ENCODE peak calls at places on chromosomes 13 and 19, in ten cellular contexts. Y is IMR-90; R is adrenal gland; I is neural progenitor cell; C is lower lobe of right lung; U is CD8-positive, alpha-beta T cell; N is PC-3; A is dorsolateral prefrontal cortex; T is astrocyte; Z is colonic mucosa. J is an unnamed sample.

GRCh38 chr19:38374332-38375097 is at the start of gene PSMD8:
- DNase-seq in Y (peak; percentile 97), R (peak; percentile 100), I (peak; percentile 100), C (peak; percentile 100), U (peak; percentile 97), N (peak; percentile 96), A (peak; percentile 100), T (peak; percentile 94), Z (peak; percentile 99), J (peak; percentile 98)

GRCh38 chr13:101242720-101243119 is 173.6 kb downstream of the NALCN start:
- DNase-seq in Y (peak; percentile 28), R (no peak), I (no peak), C (no peak), U (no peak), N (no peak), A (no peak), T (no peak), Z (no peak), J (no peak)

GRCh38 chr13:94641432-94641941 is 39.8 kb downstream of the GPR180 start:
- DNase-seq in Y (peak; percentile 86), R (no peak), I (no peak), C (no peak), U (no peak), N (peak; percentile 62), A (no peak), T (peak; percentile 76), Z (no peak), J (no peak)

GRCh38 chr13:73684286-73684685 is 449.9 kb downstream of the KLF12 start:
- DNase-seq in Y (no peak), R (no peak), I (no peak), C (no peak), U (no peak), N (peak; percentile 19), A (no peak), T (no peak), Z (no peak), J (no peak)

GRCh38 chr19:47013041-47013517 is 6.6 kb upstream of the NPAS1 start:
- DNase-seq in Y (peak; percentile 51), R (peak; percentile 92), I (peak; percentile 86), C (peak; percentile 86), U (peak; percentile 51), N (peak; percentile 79), A (peak; percentile 79), T (peak; percentile 15), Z (peak; percentile 85), J (peak; percentile 51)

GRCh38 chr19:46431824-46432223 is 3.1 kb upstream of the PNMA8C start:
- DNase-seq in Y (no peak), R (no peak), I (no peak), C (peak; percentile 24), U (no peak), N (no peak), A (no peak), T (no peak), Z (no peak), J (no peak)

GRCh38 chr13:44197791-44198770 is 175.5 kb upstream of the SERP2 start:
- DNase-seq in Y (peak; percentile 17), R (no peak), I (no peak), C (no peak), U (no peak), N (peak; percentile 70), A (no peak), T (peak; percentile 48), Z (no peak), J (no peak)

GRCh38 chr13:76222511-76222910 is 586.4 kb downstream of the LMO7 start:
- DNase-seq in Y (peak; percentile 55), R (no peak), I (no peak), C (no peak), U (no peak), N (no peak), A (peak; percentile 42), T (peak; percentile 16), Z (no peak), J (no peak)

GRCh38 chr19:39544201-39544903 is 4.4 kb upstream of the EID2 start:
- DNase-seq in Y (peak; percentile 13), R (no peak), I (no peak), C (no peak), U (no peak), N (no peak), A (no peak), T (no peak), Z (no peak), J (no peak)

GRCh38 chr19:19308373-19308772 is 11.9 kb downstream of the SUGP1 start:
- DNase-seq in Y (no peak), R (no peak), I (no peak), C (no peak), U (no peak), N (no peak), A (no peak), T (no peak), Z (no peak), J (no peak)

GRCh38 chr19:44657211-44657921 is 13.7 kb downstream of the PVR start:
- DNase-seq in Y (peak; percentile 68), R (peak; percentile 78), I (peak; percentile 81), C (peak; percentile 78), U (peak; percentile 58), N (peak; percentile 54), A (peak; percentile 40), T (peak; percentile 24), Z (peak; percentile 68), J (peak; percentile 50)

GRCh38 chr19:38862321-38863059 is 12.7 kb upstream of the HNRNPL start:
- DNase-seq in Y (no peak), R (peak; percentile 92), I (peak; percentile 1), C (no peak), U (no peak), N (peak; percentile 64), A (no peak), T (no peak), Z (peak; percentile 55), J (no peak)

GRCh38 chr19:40661616-40662015 is 28.8 kb downstream of the NUMBL start:
- DNase-seq in Y (no peak), R (no peak), I (no peak), C (no peak), U (no peak), N (no peak), A (no peak), T (no peak), Z (no peak), J (no peak)

GRCh38 chr19:32902448-32902847 is 32.9 kb upstream of the SLC7A9 start:
- DNase-seq in Y (no peak), R (no peak), I (no peak), C (no peak), U (no peak), N (no peak), A (no peak), T (no peak), Z (peak; percentile 74), J (no peak)
- H3K27ac ChIP-seq in Y (no peak overlapping the region), R (no peak overlapping the region), I (no peak overlapping the region), C (no peak overlapping the region), U (no peak overlapping the region), N (no peak overlapping the region), A (no peak overlapping the region), T (no peak overlapping the region), Z (no peak overlapping the region), J (no peak overlapping the region)

GRCh38 chr13:34941835-34942731 is at the start of gene NBEA:
- DNase-seq in Y (peak; percentile 38), R (peak; percentile 85), I (peak; percentile 94), C (peak; percentile 77), U (peak; percentile 70), N (peak; percentile 74), A (peak; percentile 71), T (peak; percentile 47), Z (peak; percentile 81), J (peak; percentile 77)
- TF ChIP-seq CTCF in Y (no peak), R (no peak), I (peak; percentile 21), C (peak; percentile 33), U (no peak), N (no peak), A (peak; percentile 61), T (no peak), Z (no peak), J (no peak)

DNA sequence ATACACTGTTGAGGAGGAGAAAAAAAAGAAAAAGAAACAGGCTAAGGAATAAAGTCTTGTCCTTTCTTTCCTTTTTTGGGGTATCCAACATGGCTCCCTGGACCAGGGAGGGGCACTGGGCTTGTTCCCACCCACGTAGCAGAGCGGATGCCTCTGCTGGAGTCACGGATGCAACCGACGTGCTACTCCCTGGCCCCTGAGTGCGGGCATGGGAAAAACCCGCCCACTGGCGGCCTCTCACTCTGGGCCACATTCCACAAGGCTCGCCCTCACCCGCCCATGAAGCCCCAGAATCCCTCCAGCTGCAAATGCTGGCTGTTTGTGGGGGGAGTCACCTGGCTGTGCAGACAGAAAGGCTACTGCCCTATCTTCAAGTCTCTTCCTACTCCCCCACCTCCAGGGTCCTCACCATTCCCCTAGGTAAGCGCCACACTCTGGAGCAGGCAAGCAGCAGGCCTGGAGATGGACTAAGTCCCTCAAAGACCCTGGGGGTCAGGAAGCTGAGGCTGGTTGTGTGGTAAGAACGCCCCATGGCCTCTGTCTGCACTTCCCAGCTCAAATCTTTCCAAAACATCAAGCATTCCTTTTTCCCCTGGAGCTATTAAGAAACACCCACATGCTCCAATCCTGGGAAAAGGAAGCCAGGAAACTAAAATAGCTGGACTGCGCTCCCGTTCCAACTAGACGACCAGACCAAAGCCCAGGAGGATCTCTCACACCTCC is 17.8 kb upstream of the EPHX3 start:
- DNase-seq in Y (peak; percentile 95), R (peak; percentile 67), I (peak; percentile 24), C (no peak), U (no peak), N (no peak), A (no peak), T (peak; percentile 88), Z (peak; percentile 42), J (no peak)
- H3K27ac ChIP-seq in Y (peak overlapping the region; percentile 91), R (peak overlapping the region; percentile 96), I (no peak overlapping the region), C (peak overlapping the region; percentile 83), U (no peak overlapping the region), N (no peak overlapping the region), A (peak overlapping the region; percentile 80), T (peak overlapping the region; percentile 99), Z (peak overlapping the region; percentile 77), J (no peak overlapping the region)

DNA sequence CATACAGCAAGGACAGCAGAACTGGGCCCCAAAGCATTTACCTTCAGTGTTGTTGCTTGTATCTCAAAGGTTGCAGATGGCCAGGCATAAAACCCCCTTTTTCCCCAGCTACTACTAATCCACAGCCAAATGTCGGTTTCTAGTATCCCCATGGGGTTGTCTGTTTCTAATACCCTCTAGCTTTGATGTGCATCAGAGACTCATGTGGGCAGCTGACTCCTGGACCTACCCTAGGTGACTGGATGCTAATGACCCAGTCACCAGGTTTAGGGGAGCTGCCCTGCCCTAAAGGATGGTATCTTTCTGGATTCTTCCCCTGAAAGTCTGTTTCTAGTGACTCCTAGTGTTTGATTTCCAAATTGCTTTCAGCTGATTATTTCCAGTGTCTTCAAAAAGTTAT is 23.9 kb downstream of the TJP3 start:
- DNase-seq in Y (no peak), R (no peak), I (no peak), C (no peak), U (no peak), N (no peak), A (no peak), T (no peak), Z (no peak), J (no peak)
- TF ChIP-seq CTCF in Y (no peak), R (no peak), I (no peak), C (no peak), U (no peak), N (no peak), A (no peak), T (no peak), Z (no peak), J (no peak)

J was measured in CD4-positive, alpha-beta T cell.